ENCODE peak calls at places on chromosomes 12 and 14, in seven cellular contexts. Y is GM12865; W is activated naive CD4-positive, alpha-beta T cell; P is frontal cortex; T is SW 1271; Q is amygdala; J is HEK293T. K is an unnamed sample.

GRCh38 chr14:73209943-73210342 is 27.4 kb upstream of the PAPLN start:
- DNase-seq in W (no peak), Q (no peak), T (no peak), J (no peak), Y (no peak), P (no peak), K (no peak)

GRCh38 chr12:81261508-81262207 is 183.8 kb downstream of the ACSS3 start:
- DNase-seq in P (no peak), J (peak; percentile 8), Y (peak; percentile 18), Q (no peak), W (no peak), T (no peak), K (no peak)

GRCh38 chr14:85439696-85440328 is 90.1 kb upstream of the FLRT2 start:
- DNase-seq in Q (no peak), J (no peak), T (peak; percentile 53), W (no peak), Y (no peak), P (no peak), K (no peak)

GRCh38 chr12:14896477-14897184 is 11.0 kb upstream of the MGP start:
- DNase-seq in T (no peak), Q (no peak), W (no peak), P (no peak), Y (no peak), J (no peak), K (no peak)

GRCh38 chr12:79547735-79548347 is 142.9 kb downstream of the PAWR start:
- DNase-seq in Y (peak; percentile 50), Q (no peak), W (no peak), J (peak; percentile 57), P (peak; percentile 49), T (peak; percentile 86), K (peak; percentile 21)

GRCh38 chr14:69713976-69714716 is 52.8 kb upstream of the SRSF5 start:
- DNase-seq in T (no peak), Y (no peak), P (no peak), J (no peak), W (no peak), Q (no peak), K (no peak)

GRCh38 chr12:75366629-75367028 is 24.3 kb upstream of the GLIPR1L2 start:
- DNase-seq in W (no peak), Y (peak; percentile 11), J (no peak), P (no peak), Q (no peak), T (no peak), K (no peak)

GRCh38 chr14:94113490-94113889 is 3.0 kb downstream of the IFI27 start:
- DNase-seq in Y (no peak), J (no peak), P (no peak), W (no peak), T (no peak), Q (peak; percentile 15), K (no peak)

GRCh38 chr12:49345840-49346658 is 639 bp upstream of the DNAJC22 start:
- DNase-seq in Q (no peak), J (no peak), T (no peak), W (no peak), Y (no peak), P (no peak), K (no peak)

GRCh38 chr12:49296034-49296835 is 1.3 kb downstream of the PRPH start:
- DNase-seq in P (peak; percentile 64), W (no peak), J (peak; percentile 88), Y (peak; percentile 61), Q (no peak), T (peak; percentile 25), K (peak; percentile 70)

GRCh38 chr12:123840765-123841425 is 78.8 kb downstream of the DNAH10 start:
- DNase-seq in W (no peak), P (no peak), T (no peak), Q (no peak), J (no peak), Y (no peak), K (no peak)

GRCh38 chr12:4107436-4107878 is 166.1 kb upstream of the CCND2 start:
- DNase-seq in J (peak; percentile 71), T (peak; percentile 61), Y (peak; percentile 90), Q (no peak), P (peak; percentile 34), W (no peak), K (no peak)

GRCh38 chr14:34219661-34220060 is 242.4 kb downstream of the SPTSSA start:
- DNase-seq in W (no peak), J (no peak), Y (no peak), P (no peak), T (no peak), Q (no peak), K (no peak)

GRCh38 chr12:94795520-94795919 is 145.2 kb upstream of the TMCC3 start:
- DNase-seq in J (peak; percentile 27), P (no peak), Q (no peak), Y (no peak), W (no peak), T (peak; percentile 82), K (no peak)

GRCh38 chr12:56165369-56165768 is 7.2 kb downstream of the MYL6 start:
- DNase-seq in P (no peak), W (no peak), Q (no peak), T (no peak), Y (no peak), J (no peak), K (no peak)

GRCh38 chr12:121443193-121443829 is 43.4 kb downstream of the RNF34 start:
- DNase-seq in T (peak; percentile 68), J (peak; percentile 94), Y (peak; percentile 68), P (peak; percentile 96), W (peak; percentile 34), Q (peak; percentile 76), K (peak; percentile 41)

GRCh38 chr14:92532490-92533163 is 19.0 kb downstream of the RIN3 start:
- DNase-seq in J (no peak), P (no peak), Q (no peak), Y (no peak), W (no peak), T (no peak), K (no peak)

GRCh38 chr12:109962388-109962787 is 33.8 kb downstream of the GIT2 start:
- DNase-seq in T (no peak), Y (no peak), J (no peak), W (no peak), P (no peak), Q (no peak), K (no peak)

GRCh38 chr14:83874662-83875061 is 1655.3 kb upstream of the FLRT2 start:
- DNase-seq in Y (peak; percentile 21), J (no peak), Q (no peak), W (no peak), P (no peak), T (no peak), K (no peak)

GRCh38 chr14:22871962-22872832 is 657 bp downstream of the LRP10 start:
- DNase-seq in J (peak; percentile 82), Y (peak; percentile 82), T (peak; percentile 80), Q (peak; percentile 62), P (peak; percentile 75), W (peak; percentile 24), K (peak; percentile 78)

GRCh38 chr14:34098045-34098984 is 147.4 kb upstream of the EGLN3 start:
- DNase-seq in Y (peak; percentile 31), P (peak; percentile 58), T (no peak), J (peak; percentile 41), Q (peak; percentile 26), W (no peak), K (no peak)

GRCh38 chr12:76866726-76867125 is 12.1 kb downstream of the CSRP2 start:
- DNase-seq in P (no peak), Q (no peak), J (no peak), W (no peak), Y (peak; percentile 42), T (no peak), K (no peak)

GRCh38 chr12:90441431-90441830 is 513.5 kb downstream of the CCER1 start:
- DNase-seq in T (no peak), J (no peak), W (no peak), Y (no peak), P (no peak), Q (no peak), K (no peak)

GRCh38 chr12:24850486-24850885 is 98.4 kb downstream of the BCAT1 start:
- DNase-seq in W (no peak), T (no peak), J (no peak), Y (no peak), Q (no peak), P (no peak), K (no peak)

GRCh38 chr14:104103061-104104005 is 17.8 kb downstream of the ASPG start:
- DNase-seq in W (no peak), J (no peak), P (no peak), Y (no peak), Q (no peak), T (no peak), K (no peak)

GRCh38 chr12:112424126-112424525 is 5.4 kb downstream of the PTPN11 start:
- DNase-seq in W (no peak), Q (no peak), J (no peak), P (no peak), T (no peak), Y (no peak), K (no peak)

GRCh38 chr14:57179273-57179672 is 89.4 kb downstream of the EXOC5 start:
- DNase-seq in J (no peak), W (no peak), Y (no peak), P (no peak), T (no peak), Q (no peak), K (no peak)

GRCh38 chr12:124625867-124626675 is 58.7 kb upstream of the NCOR2 start:
- DNase-seq in Y (no peak), J (no peak), T (peak; percentile 10), Q (no peak), W (no peak), P (peak; percentile 58), K (no peak)

GRCh38 chr14:52318057-52318456 is 3.9 kb downstream of the PTGER2 start:
- DNase-seq in Y (no peak), J (no peak), W (no peak), P (no peak), Q (no peak), T (no peak), K (no peak)

GRCh38 chr12:24909667-24910066 is 39.2 kb downstream of the BCAT1 start:
- DNase-seq in P (no peak), W (no peak), Q (no peak), Y (no peak), J (no peak), T (no peak), K (no peak)

GRCh38 chr12:48054955-48055821 is 50.7 kb downstream of the SENP1 start:
- DNase-seq in T (no peak), J (no peak), Q (no peak), Y (no peak), W (no peak), P (no peak), K (no peak)

GRCh38 chr14:24673534-24674203 is 39.7 kb upstream of the GZMB start:
- DNase-seq in P (no peak), J (no peak), W (no peak), Q (no peak), T (no peak), Y (peak; percentile 88), K (no peak)

GRCh38 chr12:57107456-57107855 is 3.7 kb downstream of the STAT6 start:
- DNase-seq in Q (no peak), W (no peak), P (no peak), T (no peak), Y (no peak), J (no peak), K (no peak)

K was measured in NCI-H1436.